ENCODE peak calls at places on chromosomes 4 and X, in eight cellular contexts. Y, J, X, N, C, D, W and O are unnamed samples.
A peak's percentile ranks its signal among the peaks of the same experiment; 100 is the strongest.

GRCh38 chr4:100421356-100421978 is 96.4 kb downstream of the EMCN start:
- DNase-seq in J (peak; percentile 28), W (peak; percentile 89), X (peak; percentile 50), C (no peak), D (no peak), N (no peak), Y (no peak), O (no peak)

GRCh38 chrX:29397506-29397905 is 810.3 kb downstream of the IL1RAPL1 start:
- DNase-seq in W (no peak), C (no peak), X (peak; percentile 22), D (no peak), J (no peak), N (no peak), Y (no peak), O (peak; percentile 24)

GRCh38 chr4:156581693-156582092 is 389.9 kb downstream of the PDGFC start:
- DNase-seq in D (no peak), W (no peak), Y (no peak), N (no peak), J (peak; percentile 26), X (no peak), C (no peak), O (no peak)

GRCh38 chrX:13283512-13283911 is 36.3 kb downstream of the ATXN3L start:
- DNase-seq in W (peak; percentile 21), D (no peak), X (no peak), N (no peak), C (no peak), Y (no peak), J (peak; percentile 90), O (no peak)

GRCh38 chr4:119653990-119654389 is 25.4 kb upstream of the PDE5A start:
- DNase-seq in N (no peak), D (no peak), W (no peak), Y (no peak), J (no peak), C (no peak), X (no peak), O (no peak)

GRCh38 chr4:41129936-41130440 is 84.4 kb downstream of the APBB2 start:
- DNase-seq in X (no peak), W (no peak), D (no peak), Y (no peak), J (no peak), N (no peak), C (no peak), O (no peak)

GRCh38 chr4:84218002-84218401 is 281.1 kb downstream of the NKX6-1 start:
- DNase-seq in X (no peak), W (peak; percentile 1), Y (no peak), D (no peak), J (no peak), C (no peak), N (no peak), O (no peak)

GRCh38 chr4:609400-610050 is 15.8 kb upstream of the PDE6B start:
- DNase-seq in W (no peak), Y (no peak), J (no peak), C (no peak), N (no peak), X (no peak), D (no peak), O (no peak)

GRCh38 chr4:92262371-92262770 is 41.4 kb upstream of the GRID2 start:
- DNase-seq in D (no peak), X (no peak), N (no peak), Y (no peak), W (no peak), C (no peak), J (no peak), O (no peak)

GRCh38 chr4:110926841-110927400 is 304.0 kb upstream of the PITX2 start:
- DNase-seq in D (no peak), Y (no peak), C (no peak), W (no peak), X (no peak), J (no peak), N (no peak), O (peak; percentile 12)

GRCh38 chrX:143694881-143695280 is 25.7 kb downstream of the SPANXN2 start:
- DNase-seq in W (no peak), X (no peak), Y (no peak), N (no peak), D (no peak), C (no peak), J (no peak), O (no peak)

GRCh38 chrX:119655125-119655524 is 37.8 kb downstream of the SEPTIN6 start:
- DNase-seq in W (no peak), J (no peak), N (no peak), Y (no peak), C (no peak), D (no peak), X (peak; percentile 96), O (peak; percentile 11)